ENCODE peak calls at places on chromosomes 16 and 17, in nine cellular contexts. D is amniotic stem cell, O is NCI-H1092 treated with DMSO at 0.1 percent for 48 hours, I is HAP-1, V is B cell, U is MCF 10A, F is iPS-NIHi11, Q is NCI-H1930, K is GOT3. J is an unnamed sample.
A peak's percentile ranks its signal among the peaks of the same experiment; 100 is the strongest.

GRCh38 chr17:68325961-68326360 is 34.7 kb downstream of the ARSG start:
- DNase-seq in D (no peak), O (no peak), I (no peak), V (no peak), U (no peak), F (no peak), Q (no peak), K (no peak), J (no peak)

GRCh38 chr17:73717690-73718089 is 73.4 kb upstream of the SDK2 start:
- DNase-seq in D (no peak), O (no peak), I (no peak), V (no peak), U (no peak), F (no peak), Q (no peak), K (no peak), J (no peak)

GRCh38 chr16:1989209-1989825 is 453 bp upstream of the SYNGR3 start:
- DNase-seq in D (no peak), O (peak; percentile 19), I (peak; percentile 57), V (peak; percentile 29), U (no peak), F (no peak), Q (no peak), K (no peak), J (peak; percentile 90)

GRCh38 chr17:7167832-7168231 is 11.3 kb downstream of the ASGR1 start:
- DNase-seq in D (no peak), O (no peak), I (no peak), V (no peak), U (peak; percentile 51), F (no peak), Q (no peak), K (no peak), J (no peak)

GRCh38 chr17:65064452-65065019 is 8.0 kb upstream of the GNA13 start:
- DNase-seq in D (peak; percentile 52), O (no peak), I (no peak), V (no peak), U (peak; percentile 80), F (no peak), Q (no peak), K (no peak), J (peak; percentile 62)

GRCh38 chr16:86863609-86864008 is 285.3 kb downstream of the FOXL1 start:
- DNase-seq in D (no peak), O (no peak), I (no peak), V (no peak), U (no peak), F (no peak), Q (no peak), K (no peak), J (no peak)

GRCh38 chr16:19542138-19542821 is 13.2 kb upstream of the VPS35L start:
- DNase-seq in D (no peak), O (peak; percentile 93), I (no peak), V (no peak), U (no peak), F (no peak), Q (peak; percentile 91), K (no peak), J (peak; percentile 98)

GRCh38 chr16:89924298-89924924 is 1.3 kb downstream of the TUBB3 start:
- DNase-seq in D (no peak), O (peak; percentile 59), I (peak; percentile 80), V (peak; percentile 81), U (no peak), F (peak; percentile 85), Q (no peak), K (no peak), J (peak; percentile 89)

GRCh38 chr16:67311607-67312449 is 14.7 kb downstream of the KCTD19 start:
- DNase-seq in D (peak; percentile 98), O (no peak), I (no peak), V (no peak), U (peak; percentile 94), F (no peak), Q (no peak), K (peak; percentile 59), J (no peak)

GRCh38 chr16:11254913-11255736 is 879 bp downstream of the SOCS1 start:
- DNase-seq in D (peak; percentile 11), O (peak; percentile 62), I (peak; percentile 64), V (peak; percentile 85), U (no peak), F (peak; percentile 50), Q (no peak), K (no peak), J (peak; percentile 76)

GRCh38 chr16:83102336-83102735 is 475.6 kb downstream of the CDH13 start:
- DNase-seq in D (no peak), O (no peak), I (no peak), V (no peak), U (peak; percentile 14), F (no peak), Q (no peak), K (no peak), J (no peak)